ENCODE peak calls at places on chromosomes 13 and 19, in ten cellular contexts. One of them, this sample, is unnamed.

GRCh38 chr19:802888-803561 is 5.8 kb downstream of the PTBP1 start:
- DNase-seq in KBM-7: no peak
- DNase-seq in stimulated activated CD4-positive, alpha-beta T cell treated with anti-CD3 and anti-CD28 coated beads, Interleukin-12 subunit alpha, Interleukin-12 subunit beta, amount 100 ng/mL, for 24 hours: no peak
- DNase-seq in SJSA1: no peak
- DNase-seq in NCI-H1105: no peak
- DNase-seq in HFFc6: no peak
- DNase-seq in central memory CD4-positive, alpha-beta T cell: no peak
- DNase-seq in stimulated activated CD8-positive, alpha-beta memory T cell treated with anti-CD3 and anti-CD28 coated beads, Interleukin-15, amount 100 ng/mL, for 24 hours: no peak
- DNase-seq in NAMALWA: no peak
- DNase-seq in effector memory CD4-positive, alpha-beta T cell: no peak
- DNase-seq in this sample: no peak

GRCh38 chr19:33621811-33622504 is at the start of gene CHST8:
- DNase-seq in SJSA1: no peak
- DNase-seq in central memory CD4-positive, alpha-beta T cell: no peak
- DNase-seq in stimulated activated CD4-positive, alpha-beta T cell treated with anti-CD3 and anti-CD28 coated beads, Interleukin-12 subunit alpha, Interleukin-12 subunit beta, amount 100 ng/mL, for 24 hours: peak; percentile 4
- DNase-seq in NAMALWA: no peak
- DNase-seq in NCI-H1105: peak; percentile 38
- DNase-seq in HFFc6: no peak
- DNase-seq in stimulated activated CD8-positive, alpha-beta memory T cell treated with anti-CD3 and anti-CD28 coated beads, Interleukin-15, amount 100 ng/mL, for 24 hours: no peak
- DNase-seq in effector memory CD4-positive, alpha-beta T cell: no peak
- DNase-seq in KBM-7: no peak
- DNase-seq in this sample: no peak

GRCh38 chr19:14070268-14071050 is 2.1 kb upstream of the MISP3 start:
- DNase-seq in HFFc6: no peak
- DNase-seq in stimulated activated CD4-positive, alpha-beta T cell treated with anti-CD3 and anti-CD28 coated beads, Interleukin-12 subunit alpha, Interleukin-12 subunit beta, amount 100 ng/mL, for 24 hours: no peak
- DNase-seq in NCI-H1105: no peak
- DNase-seq in SJSA1: no peak
- DNase-seq in KBM-7: no peak
- DNase-seq in stimulated activated CD8-positive, alpha-beta memory T cell treated with anti-CD3 and anti-CD28 coated beads, Interleukin-15, amount 100 ng/mL, for 24 hours: no peak
- DNase-seq in central memory CD4-positive, alpha-beta T cell: no peak
- DNase-seq in NAMALWA: no peak
- DNase-seq in effector memory CD4-positive, alpha-beta T cell: no peak
- DNase-seq in this sample: no peak

GRCh38 chr19:800360-801029 is 3.2 kb downstream of the PTBP1 start:
- DNase-seq in stimulated activated CD8-positive, alpha-beta memory T cell treated with anti-CD3 and anti-CD28 coated beads, Interleukin-15, amount 100 ng/mL, for 24 hours: no peak
- DNase-seq in HFFc6: no peak
- DNase-seq in stimulated activated CD4-positive, alpha-beta T cell treated with anti-CD3 and anti-CD28 coated beads, Interleukin-12 subunit alpha, Interleukin-12 subunit beta, amount 100 ng/mL, for 24 hours: no peak
- DNase-seq in SJSA1: no peak
- DNase-seq in effector memory CD4-positive, alpha-beta T cell: no peak
- DNase-seq in NCI-H1105: no peak
- DNase-seq in NAMALWA: no peak
- DNase-seq in central memory CD4-positive, alpha-beta T cell: no peak
- DNase-seq in KBM-7: no peak
- DNase-seq in this sample: no peak

GRCh38 chr19:29708553-29709439 is 6.3 kb downstream of the C19orf12 start:
- DNase-seq in HFFc6: no peak
- DNase-seq in SJSA1: no peak
- DNase-seq in central memory CD4-positive, alpha-beta T cell: no peak
- DNase-seq in stimulated activated CD8-positive, alpha-beta memory T cell treated with anti-CD3 and anti-CD28 coated beads, Interleukin-15, amount 100 ng/mL, for 24 hours: no peak
- DNase-seq in effector memory CD4-positive, alpha-beta T cell: no peak
- DNase-seq in KBM-7: no peak
- DNase-seq in NCI-H1105: no peak
- DNase-seq in stimulated activated CD4-positive, alpha-beta T cell treated with anti-CD3 and anti-CD28 coated beads, Interleukin-12 subunit alpha, Interleukin-12 subunit beta, amount 100 ng/mL, for 24 hours: no peak
- DNase-seq in NAMALWA: no peak
- DNase-seq in this sample: no peak

GRCh38 chr19:45279587-45280192 is 28.6 kb downstream of the MARK4 start:
- DNase-seq in SJSA1: no peak
- DNase-seq in effector memory CD4-positive, alpha-beta T cell: no peak
- DNase-seq in KBM-7: no peak
- DNase-seq in central memory CD4-positive, alpha-beta T cell: no peak
- DNase-seq in stimulated activated CD4-positive, alpha-beta T cell treated with anti-CD3 and anti-CD28 coated beads, Interleukin-12 subunit alpha, Interleukin-12 subunit beta, amount 100 ng/mL, for 24 hours: no peak
- DNase-seq in HFFc6: no peak
- DNase-seq in NCI-H1105: no peak
- DNase-seq in stimulated activated CD8-positive, alpha-beta memory T cell treated with anti-CD3 and anti-CD28 coated beads, Interleukin-15, amount 100 ng/mL, for 24 hours: no peak
- DNase-seq in NAMALWA: no peak
- DNase-seq in this sample: no peak

GRCh38 chr19:1929051-1929742 is 11.8 kb upstream of the CSNK1G2 start:
- DNase-seq in stimulated activated CD4-positive, alpha-beta T cell treated with anti-CD3 and anti-CD28 coated beads, Interleukin-12 subunit alpha, Interleukin-12 subunit beta, amount 100 ng/mL, for 24 hours: peak; percentile 75
- DNase-seq in NCI-H1105: peak; percentile 80
- DNase-seq in NAMALWA: peak; percentile 90
- DNase-seq in effector memory CD4-positive, alpha-beta T cell: peak; percentile 66
- DNase-seq in stimulated activated CD8-positive, alpha-beta memory T cell treated with anti-CD3 and anti-CD28 coated beads, Interleukin-15, amount 100 ng/mL, for 24 hours: peak; percentile 72
- DNase-seq in HFFc6: peak; percentile 50
- DNase-seq in central memory CD4-positive, alpha-beta T cell: peak; percentile 73
- DNase-seq in SJSA1: peak; percentile 65
- DNase-seq in KBM-7: peak; percentile 83
- DNase-seq in this sample: peak; percentile 67

GRCh38 chr13:33150146-33150545 is 133.9 kb downstream of the KL start:
- DNase-seq in stimulated activated CD4-positive, alpha-beta T cell treated with anti-CD3 and anti-CD28 coated beads, Interleukin-12 subunit alpha, Interleukin-12 subunit beta, amount 100 ng/mL, for 24 hours: no peak
- DNase-seq in effector memory CD4-positive, alpha-beta T cell: no peak
- DNase-seq in SJSA1: no peak
- DNase-seq in central memory CD4-positive, alpha-beta T cell: no peak
- DNase-seq in HFFc6: no peak
- DNase-seq in stimulated activated CD8-positive, alpha-beta memory T cell treated with anti-CD3 and anti-CD28 coated beads, Interleukin-15, amount 100 ng/mL, for 24 hours: no peak
- DNase-seq in NAMALWA: no peak
- DNase-seq in KBM-7: no peak
- DNase-seq in NCI-H1105: no peak
- DNase-seq in this sample: no peak

GRCh38 chr13:64078480-64078936 is 2662.9 kb upstream of the PCDH20 start:
- DNase-seq in stimulated activated CD8-positive, alpha-beta memory T cell treated with anti-CD3 and anti-CD28 coated beads, Interleukin-15, amount 100 ng/mL, for 24 hours: no peak
- DNase-seq in NCI-H1105: peak; percentile 77
- DNase-seq in effector memory CD4-positive, alpha-beta T cell: no peak
- DNase-seq in NAMALWA: no peak
- DNase-seq in stimulated activated CD4-positive, alpha-beta T cell treated with anti-CD3 and anti-CD28 coated beads, Interleukin-12 subunit alpha, Interleukin-12 subunit beta, amount 100 ng/mL, for 24 hours: no peak
- DNase-seq in HFFc6: no peak
- DNase-seq in KBM-7: no peak
- DNase-seq in SJSA1: no peak
- DNase-seq in central memory CD4-positive, alpha-beta T cell: no peak
- DNase-seq in this sample: no peak

GRCh38 chr13:108328848-108329247 is 59.3 kb downstream of the TNFSF13B start:
- DNase-seq in NCI-H1105: peak; percentile 20
- DNase-seq in NAMALWA: no peak
- DNase-seq in stimulated activated CD4-positive, alpha-beta T cell treated with anti-CD3 and anti-CD28 coated beads, Interleukin-12 subunit alpha, Interleukin-12 subunit beta, amount 100 ng/mL, for 24 hours: no peak
- DNase-seq in stimulated activated CD8-positive, alpha-beta memory T cell treated with anti-CD3 and anti-CD28 coated beads, Interleukin-15, amount 100 ng/mL, for 24 hours: no peak
- DNase-seq in central memory CD4-positive, alpha-beta T cell: no peak
- DNase-seq in effector memory CD4-positive, alpha-beta T cell: no peak
- DNase-seq in KBM-7: no peak
- DNase-seq in HFFc6: no peak
- DNase-seq in SJSA1: no peak
- DNase-seq in this sample: no peak

GRCh38 chr19:34310494-34310981 is 54.5 kb upstream of the GPI start:
- DNase-seq in stimulated activated CD4-positive, alpha-beta T cell treated with anti-CD3 and anti-CD28 coated beads, Interleukin-12 subunit alpha, Interleukin-12 subunit beta, amount 100 ng/mL, for 24 hours: no peak
- DNase-seq in stimulated activated CD8-positive, alpha-beta memory T cell treated with anti-CD3 and anti-CD28 coated beads, Interleukin-15, amount 100 ng/mL, for 24 hours: no peak
- DNase-seq in NCI-H1105: no peak
- DNase-seq in central memory CD4-positive, alpha-beta T cell: no peak
- DNase-seq in NAMALWA: peak; percentile 47
- DNase-seq in effector memory CD4-positive, alpha-beta T cell: no peak
- DNase-seq in SJSA1: no peak
- DNase-seq in HFFc6: no peak
- DNase-seq in KBM-7: no peak
- DNase-seq in this sample: no peak

GRCh38 chr13:34971473-34971872 is 29.4 kb downstream of the NBEA start:
- DNase-seq in KBM-7: no peak
- DNase-seq in stimulated activated CD8-positive, alpha-beta memory T cell treated with anti-CD3 and anti-CD28 coated beads, Interleukin-15, amount 100 ng/mL, for 24 hours: no peak
- DNase-seq in effector memory CD4-positive, alpha-beta T cell: no peak
- DNase-seq in NAMALWA: no peak
- DNase-seq in SJSA1: no peak
- DNase-seq in HFFc6: no peak
- DNase-seq in stimulated activated CD4-positive, alpha-beta T cell treated with anti-CD3 and anti-CD28 coated beads, Interleukin-12 subunit alpha, Interleukin-12 subunit beta, amount 100 ng/mL, for 24 hours: no peak
- DNase-seq in NCI-H1105: no peak
- DNase-seq in central memory CD4-positive, alpha-beta T cell: no peak
- DNase-seq in this sample: no peak

GRCh38 chr19:4225902-4226301 is 3.4 kb upstream of the EBI3 start:
- DNase-seq in stimulated activated CD4-positive, alpha-beta T cell treated with anti-CD3 and anti-CD28 coated beads, Interleukin-12 subunit alpha, Interleukin-12 subunit beta, amount 100 ng/mL, for 24 hours: no peak
- DNase-seq in central memory CD4-positive, alpha-beta T cell: no peak
- DNase-seq in NAMALWA: no peak
- DNase-seq in NCI-H1105: no peak
- DNase-seq in stimulated activated CD8-positive, alpha-beta memory T cell treated with anti-CD3 and anti-CD28 coated beads, Interleukin-15, amount 100 ng/mL, for 24 hours: no peak
- DNase-seq in effector memory CD4-positive, alpha-beta T cell: no peak
- DNase-seq in KBM-7: no peak
- DNase-seq in SJSA1: no peak
- DNase-seq in HFFc6: no peak
- DNase-seq in this sample: no peak

GRCh38 chr19:15367439-15367838 is 12.1 kb downstream of the AKAP8 start:
- DNase-seq in effector memory CD4-positive, alpha-beta T cell: no peak
- DNase-seq in NAMALWA: no peak
- DNase-seq in HFFc6: no peak
- DNase-seq in KBM-7: no peak
- DNase-seq in SJSA1: no peak
- DNase-seq in NCI-H1105: no peak
- DNase-seq in stimulated activated CD4-positive, alpha-beta T cell treated with anti-CD3 and anti-CD28 coated beads, Interleukin-12 subunit alpha, Interleukin-12 subunit beta, amount 100 ng/mL, for 24 hours: no peak
- DNase-seq in central memory CD4-positive, alpha-beta T cell: no peak
- DNase-seq in stimulated activated CD8-positive, alpha-beta memory T cell treated with anti-CD3 and anti-CD28 coated beads, Interleukin-15, amount 100 ng/mL, for 24 hours: no peak
- DNase-seq in this sample: no peak

GRCh38 chr13:77379508-77379907 is 52.6 kb upstream of the MYCBP2 start:
- DNase-seq in NCI-H1105: no peak
- DNase-seq in HFFc6: no peak
- DNase-seq in SJSA1: no peak
- DNase-seq in stimulated activated CD4-positive, alpha-beta T cell treated with anti-CD3 and anti-CD28 coated beads, Interleukin-12 subunit alpha, Interleukin-12 subunit beta, amount 100 ng/mL, for 24 hours: no peak
- DNase-seq in stimulated activated CD8-positive, alpha-beta memory T cell treated with anti-CD3 and anti-CD28 coated beads, Interleukin-15, amount 100 ng/mL, for 24 hours: no peak
- DNase-seq in central memory CD4-positive, alpha-beta T cell: no peak
- DNase-seq in effector memory CD4-positive, alpha-beta T cell: no peak
- DNase-seq in NAMALWA: no peak
- DNase-seq in KBM-7: no peak
- DNase-seq in this sample: no peak

GRCh38 chr13:113123226-113124150 is 889 bp downstream of the F10 start:
- DNase-seq in stimulated activated CD8-positive, alpha-beta memory T cell treated with anti-CD3 and anti-CD28 coated beads, Interleukin-15, amount 100 ng/mL, for 24 hours: no peak
- DNase-seq in effector memory CD4-positive, alpha-beta T cell: no peak
- DNase-seq in NCI-H1105: no peak
- DNase-seq in SJSA1: no peak
- DNase-seq in HFFc6: no peak
- DNase-seq in KBM-7: no peak
- DNase-seq in central memory CD4-positive, alpha-beta T cell: no peak
- DNase-seq in NAMALWA: peak; percentile 46
- DNase-seq in stimulated activated CD4-positive, alpha-beta T cell treated with anti-CD3 and anti-CD28 coated beads, Interleukin-12 subunit alpha, Interleukin-12 subunit beta, amount 100 ng/mL, for 24 hours: no peak
- DNase-seq in this sample: no peak

GRCh38 chr13:69524459-69525155 is 583.0 kb upstream of the ATXN8OS start:
- DNase-seq in HFFc6: no peak
- DNase-seq in effector memory CD4-positive, alpha-beta T cell: no peak
- DNase-seq in NAMALWA: peak; percentile 44
- DNase-seq in SJSA1: no peak
- DNase-seq in NCI-H1105: no peak
- DNase-seq in stimulated activated CD8-positive, alpha-beta memory T cell treated with anti-CD3 and anti-CD28 coated beads, Interleukin-15, amount 100 ng/mL, for 24 hours: no peak
- DNase-seq in stimulated activated CD4-positive, alpha-beta T cell treated with anti-CD3 and anti-CD28 coated beads, Interleukin-12 subunit alpha, Interleukin-12 subunit beta, amount 100 ng/mL, for 24 hours: no peak
- DNase-seq in KBM-7: peak; percentile 24
- DNase-seq in central memory CD4-positive, alpha-beta T cell: no peak
- DNase-seq in this sample: no peak

GRCh38 chr13:20206836-20207235 is 14.1 kb upstream of the GJB2 start:
- DNase-seq in SJSA1: no peak
- DNase-seq in central memory CD4-positive, alpha-beta T cell: no peak
- DNase-seq in effector memory CD4-positive, alpha-beta T cell: no peak
- DNase-seq in stimulated activated CD4-positive, alpha-beta T cell treated with anti-CD3 and anti-CD28 coated beads, Interleukin-12 subunit alpha, Interleukin-12 subunit beta, amount 100 ng/mL, for 24 hours: no peak
- DNase-seq in NAMALWA: no peak
- DNase-seq in HFFc6: no peak
- DNase-seq in stimulated activated CD8-positive, alpha-beta memory T cell treated with anti-CD3 and anti-CD28 coated beads, Interleukin-15, amount 100 ng/mL, for 24 hours: no peak
- DNase-seq in NCI-H1105: no peak
- DNase-seq in KBM-7: no peak
- DNase-seq in this sample: no peak

GRCh38 chr13:75135325-75135825 is 346.6 kb downstream of the TBC1D4 start:
- DNase-seq in stimulated activated CD8-positive, alpha-beta memory T cell treated with anti-CD3 and anti-CD28 coated beads, Interleukin-15, amount 100 ng/mL, for 24 hours: no peak
- DNase-seq in NCI-H1105: no peak
- DNase-seq in HFFc6: peak; percentile 93
- DNase-seq in central memory CD4-positive, alpha-beta T cell: no peak
- DNase-seq in effector memory CD4-positive, alpha-beta T cell: no peak
- DNase-seq in SJSA1: peak; percentile 65
- DNase-seq in NAMALWA: no peak
- DNase-seq in KBM-7: no peak
- DNase-seq in stimulated activated CD4-positive, alpha-beta T cell treated with anti-CD3 and anti-CD28 coated beads, Interleukin-12 subunit alpha, Interleukin-12 subunit beta, amount 100 ng/mL, for 24 hours: no peak
- DNase-seq in this sample: no peak

GRCh38 chr13:113749956-113750355 is 9.1 kb upstream of the TMEM255B start:
- DNase-seq in NAMALWA: no peak
- DNase-seq in SJSA1: no peak
- DNase-seq in effector memory CD4-positive, alpha-beta T cell: no peak
- DNase-seq in stimulated activated CD8-positive, alpha-beta memory T cell treated with anti-CD3 and anti-CD28 coated beads, Interleukin-15, amount 100 ng/mL, for 24 hours: no peak
- DNase-seq in NCI-H1105: no peak
- DNase-seq in central memory CD4-positive, alpha-beta T cell: no peak
- DNase-seq in stimulated activated CD4-positive, alpha-beta T cell treated with anti-CD3 and anti-CD28 coated beads, Interleukin-12 subunit alpha, Interleukin-12 subunit beta, amount 100 ng/mL, for 24 hours: no peak
- DNase-seq in KBM-7: no peak
- DNase-seq in HFFc6: no peak
- DNase-seq in this sample: no peak

GRCh38 chr19:21566073-21566472 is 60.7 kb downstream of the ZNF429 start:
- DNase-seq in stimulated activated CD8-positive, alpha-beta memory T cell treated with anti-CD3 and anti-CD28 coated beads, Interleukin-15, amount 100 ng/mL, for 24 hours: no peak
- DNase-seq in HFFc6: no peak
- DNase-seq in NCI-H1105: no peak
- DNase-seq in SJSA1: no peak
- DNase-seq in KBM-7: no peak
- DNase-seq in stimulated activated CD4-positive, alpha-beta T cell treated with anti-CD3 and anti-CD28 coated beads, Interleukin-12 subunit alpha, Interleukin-12 subunit beta, amount 100 ng/mL, for 24 hours: no peak
- DNase-seq in NAMALWA: no peak
- DNase-seq in effector memory CD4-positive, alpha-beta T cell: no peak
- DNase-seq in central memory CD4-positive, alpha-beta T cell: no peak
- DNase-seq in this sample: no peak

GRCh38 chr13:61410669-61411297 is 4.9 kb downstream of the PCDH20 start:
- DNase-seq in stimulated activated CD8-positive, alpha-beta memory T cell treated with anti-CD3 and anti-CD28 coated beads, Interleukin-15, amount 100 ng/mL, for 24 hours: no peak
- DNase-seq in KBM-7: peak; percentile 26
- DNase-seq in central memory CD4-positive, alpha-beta T cell: no peak
- DNase-seq in HFFc6: no peak
- DNase-seq in NCI-H1105: peak; percentile 21
- DNase-seq in NAMALWA: peak; percentile 54
- DNase-seq in stimulated activated CD4-positive, alpha-beta T cell treated with anti-CD3 and anti-CD28 coated beads, Interleukin-12 subunit alpha, Interleukin-12 subunit beta, amount 100 ng/mL, for 24 hours: no peak
- DNase-seq in SJSA1: no peak
- DNase-seq in effector memory CD4-positive, alpha-beta T cell: no peak
- DNase-seq in this sample: no peak

GRCh38 chr13:49791214-49791752 is 1.2 kb downstream of the KPNA3 start:
- DNase-seq in stimulated activated CD8-positive, alpha-beta memory T cell treated with anti-CD3 and anti-CD28 coated beads, Interleukin-15, amount 100 ng/mL, for 24 hours: no peak
- DNase-seq in NCI-H1105: no peak
- DNase-seq in HFFc6: no peak
- DNase-seq in SJSA1: no peak
- DNase-seq in central memory CD4-positive, alpha-beta T cell: no peak
- DNase-seq in KBM-7: peak; percentile 52
- DNase-seq in stimulated activated CD4-positive, alpha-beta T cell treated with anti-CD3 and anti-CD28 coated beads, Interleukin-12 subunit alpha, Interleukin-12 subunit beta, amount 100 ng/mL, for 24 hours: no peak
- DNase-seq in NAMALWA: peak; percentile 68
- DNase-seq in effector memory CD4-positive, alpha-beta T cell: no peak
- DNase-seq in this sample: no peak

GRCh38 chr13:72170571-72170970 is 303.6 kb upstream of the DACH1 start:
- DNase-seq in stimulated activated CD8-positive, alpha-beta memory T cell treated with anti-CD3 and anti-CD28 coated beads, Interleukin-15, amount 100 ng/mL, for 24 hours: no peak
- DNase-seq in central memory CD4-positive, alpha-beta T cell: no peak
- DNase-seq in KBM-7: no peak
- DNase-seq in effector memory CD4-positive, alpha-beta T cell: no peak
- DNase-seq in stimulated activated CD4-positive, alpha-beta T cell treated with anti-CD3 and anti-CD28 coated beads, Interleukin-12 subunit alpha, Interleukin-12 subunit beta, amount 100 ng/mL, for 24 hours: no peak
- DNase-seq in NAMALWA: no peak
- DNase-seq in HFFc6: no peak
- DNase-seq in SJSA1: no peak
- DNase-seq in NCI-H1105: no peak
- DNase-seq in this sample: no peak

GRCh38 chr19:53431399-53432087 is at the start of gene ZNF761:
- DNase-seq in stimulated activated CD4-positive, alpha-beta T cell treated with anti-CD3 and anti-CD28 coated beads, Interleukin-12 subunit alpha, Interleukin-12 subunit beta, amount 100 ng/mL, for 24 hours: peak; percentile 93
- DNase-seq in KBM-7: peak; percentile 87
- DNase-seq in HFFc6: peak; percentile 87
- DNase-seq in SJSA1: peak; percentile 76
- DNase-seq in NCI-H1105: peak; percentile 97
- DNase-seq in stimulated activated CD8-positive, alpha-beta memory T cell treated with anti-CD3 and anti-CD28 coated beads, Interleukin-15, amount 100 ng/mL, for 24 hours: peak; percentile 97
- DNase-seq in central memory CD4-positive, alpha-beta T cell: peak; percentile 96
- DNase-seq in effector memory CD4-positive, alpha-beta T cell: peak; percentile 95
- DNase-seq in NAMALWA: peak; percentile 93
- DNase-seq in this sample: peak; percentile 99

GRCh38 chr13:49499889-49500660 is 4.3 kb downstream of the PHF11 start:
- DNase-seq in HFFc6: peak; percentile 79
- DNase-seq in central memory CD4-positive, alpha-beta T cell: no peak
- DNase-seq in NAMALWA: no peak
- DNase-seq in effector memory CD4-positive, alpha-beta T cell: no peak
- DNase-seq in NCI-H1105: no peak
- DNase-seq in SJSA1: peak; percentile 65
- DNase-seq in stimulated activated CD8-positive, alpha-beta memory T cell treated with anti-CD3 and anti-CD28 coated beads, Interleukin-15, amount 100 ng/mL, for 24 hours: no peak
- DNase-seq in stimulated activated CD4-positive, alpha-beta T cell treated with anti-CD3 and anti-CD28 coated beads, Interleukin-12 subunit alpha, Interleukin-12 subunit beta, amount 100 ng/mL, for 24 hours: no peak
- DNase-seq in KBM-7: no peak
- DNase-seq in this sample: no peak

GRCh38 chr19:15166700-15167099 is 34.1 kb downstream of the NOTCH3 start:
- DNase-seq in effector memory CD4-positive, alpha-beta T cell: no peak
- DNase-seq in NCI-H1105: no peak
- DNase-seq in stimulated activated CD8-positive, alpha-beta memory T cell treated with anti-CD3 and anti-CD28 coated beads, Interleukin-15, amount 100 ng/mL, for 24 hours: no peak
- DNase-seq in HFFc6: no peak
- DNase-seq in SJSA1: no peak
- DNase-seq in central memory CD4-positive, alpha-beta T cell: no peak
- DNase-seq in NAMALWA: peak; percentile 65
- DNase-seq in stimulated activated CD4-positive, alpha-beta T cell treated with anti-CD3 and anti-CD28 coated beads, Interleukin-12 subunit alpha, Interleukin-12 subunit beta, amount 100 ng/mL, for 24 hours: no peak
- DNase-seq in KBM-7: no peak
- DNase-seq in this sample: no peak

GRCh38 chr13:113818700-113819295 is 45.1 kb downstream of the GAS6 start:
- DNase-seq in central memory CD4-positive, alpha-beta T cell: no peak
- DNase-seq in NCI-H1105: no peak
- DNase-seq in KBM-7: no peak
- DNase-seq in stimulated activated CD4-positive, alpha-beta T cell treated with anti-CD3 and anti-CD28 coated beads, Interleukin-12 subunit alpha, Interleukin-12 subunit beta, amount 100 ng/mL, for 24 hours: no peak
- DNase-seq in SJSA1: no peak
- DNase-seq in HFFc6: no peak
- DNase-seq in NAMALWA: no peak
- DNase-seq in effector memory CD4-positive, alpha-beta T cell: no peak
- DNase-seq in stimulated activated CD8-positive, alpha-beta memory T cell treated with anti-CD3 and anti-CD28 coated beads, Interleukin-15, amount 100 ng/mL, for 24 hours: no peak
- DNase-seq in this sample: no peak

This sample was measured in activated CD4-positive, alpha-beta T cell treated with anti-CD3 and anti-CD28 coated beads, Interleukin-2, amount 50 U/mL, for 24 hours.